ENCODE peak calls at places on chromosomes 5 and 9, in ten cellular contexts. C is neural progenitor cell, N is uterus, L is NCI-H2081, V is Ammon's horn, G is COR-L47, K is AG04449, J is NCI-H460, P is astrocyte of the hippocampus, Z is MCF 10A. B is an unnamed sample.

GRCh38 chr5:58246521-58246944 is 213.4 kb downstream of the PLK2 start:
- DNase-seq in C (no peak), N (no peak), L (no peak), V (no peak), G (no peak), K (no peak), J (no peak), P (no peak), Z (no peak), B (no peak)

GRCh38 chr9:17839744-17840143 is 260.9 kb downstream of the SH3GL2 start:
- DNase-seq in C (no peak), N (no peak), L (peak), V (no peak), G (peak), K (no peak), J (no peak), P (no peak), Z (no peak), B (peak)

GRCh38 chr5:149358294-149358651 is 427 bp downstream of the PCYOX1L start:
- DNase-seq in C (no peak), N (peak), L (no peak), V (peak), G (peak), K (no peak), J (no peak), P (peak), Z (no peak), B (no peak)

GRCh38 chr5:108312258-108312657 is 69.6 kb downstream of the FBXL17 start:
- DNase-seq in C (no peak), N (no peak), L (no peak), V (peak), G (no peak), K (no peak), J (no peak), P (no peak), Z (no peak), B (no peak)

GRCh38 chr5:159786901-159787691 is 129.2 kb upstream of the ADRA1B start:
- DNase-seq in C (no peak), N (peak), L (no peak), V (no peak), G (no peak), K (no peak), J (no peak), P (peak), Z (no peak), B (no peak)

GRCh38 chr9:88436379-88436778 is 48.1 kb downstream of the SPIN1 start:
- DNase-seq in C (no peak), N (no peak), L (no peak), V (no peak), G (no peak), K (no peak), J (no peak), P (no peak), Z (no peak), B (no peak)

GRCh38 chr9:90943341-90943740 is 141.7 kb downstream of the SYK start:
- DNase-seq in C (no peak), N (no peak), L (no peak), V (no peak), G (no peak), K (no peak), J (no peak), P (peak), Z (peak), B (no peak)

GRCh38 chr5:71932649-71933338 is 174.5 kb upstream of the MAP1B start:
- DNase-seq in C (peak), N (peak), L (no peak), V (peak), G (peak), K (no peak), J (peak), P (peak), Z (peak), B (peak)

GRCh38 chr5:157137691-157138090 is 5.0 kb downstream of the MED7 start:
- DNase-seq in C (no peak), N (no peak), L (no peak), V (no peak), G (no peak), K (no peak), J (no peak), P (no peak), Z (peak), B (no peak)

GRCh38 chr5:6026766-6027165 is 351.6 kb downstream of the MED10 start:
- DNase-seq in C (no peak), N (no peak), L (no peak), V (peak), G (no peak), K (no peak), J (no peak), P (no peak), Z (no peak), B (no peak)

GRCh38 chr9:109745335-109746283 is 34.4 kb upstream of the PALM2AKAP2 start:
- DNase-seq in C (peak), N (peak), L (no peak), V (peak), G (no peak), K (no peak), J (no peak), P (peak), Z (no peak), B (peak)

GRCh38 chr9:34540826-34541225 is 18.0 kb upstream of the ENHO start:
- DNase-seq in C (no peak), N (no peak), L (no peak), V (no peak), G (no peak), K (peak), J (no peak), P (peak), Z (peak), B (no peak)

GRCh38 chr9:9412241-9412640 is 1200.6 kb downstream of the PTPRD start:
- DNase-seq in C (no peak), N (no peak), L (peak), V (no peak), G (peak), K (no peak), J (no peak), P (no peak), Z (no peak), B (no peak)

GRCh38 chr9:108478871-108479332 is 376.9 kb downstream of the ACTL7B start:
- DNase-seq in C (no peak), N (no peak), L (no peak), V (no peak), G (no peak), K (peak), J (peak), P (peak), Z (peak), B (no peak)

GRCh38 chr5:124651663-124652513 is 94.6 kb downstream of the ZNF608 start:
- DNase-seq in C (peak), N (peak), L (peak), V (peak), G (peak), K (no peak), J (peak), P (peak), Z (peak), B (peak)

GRCh38 chr5:126464959-126465358 is 41.8 kb downstream of the GRAMD2B start:
- DNase-seq in C (no peak), N (no peak), L (peak), V (no peak), G (peak), K (no peak), J (no peak), P (no peak), Z (no peak), B (peak)

GRCh38 chr5:141597394-141597793 is 21.4 kb downstream of the DIAPH1 start:
- DNase-seq in C (no peak), N (no peak), L (no peak), V (no peak), G (no peak), K (no peak), J (no peak), P (no peak), Z (no peak), B (no peak)

GRCh38 chr5:175658299-175659145 is 651 bp downstream of the HRH2 start:
- DNase-seq in C (peak), N (no peak), L (no peak), V (no peak), G (no peak), K (no peak), J (no peak), P (peak), Z (no peak), B (no peak)

GRCh38 chr9:135415586-135415985 is 64.0 kb upstream of the PPP1R26 start:
- DNase-seq in C (no peak), N (no peak), L (no peak), V (no peak), G (no peak), K (no peak), J (no peak), P (no peak), Z (no peak), B (no peak)